ENCODE peak calls at places on chromosomes 11 and 22, in ten cellular contexts. H, I, B, L, D, U, P, M, K and A are unnamed samples.

GRCh38 chr22:42368379-42369249 is 63.6 kb downstream of the NFAM1 start:
- DNase-seq in B (peak), K (no peak), H (peak), L (no peak), D (no peak), P (no peak), U (peak), I (peak), M (no peak), A (peak)

GRCh38 chr11:72012897-72013721 is 14.4 kb downstream of the IL18BP start:
- DNase-seq in M (peak), P (no peak), L (peak), U (no peak), K (peak), I (no peak), D (peak), H (no peak), B (peak), A (no peak)

GRCh38 chr22:43262990-43263644 is 76.2 kb upstream of the TTLL12 start:
- DNase-seq in K (no peak), P (no peak), M (no peak), L (no peak), B (peak), U (no peak), D (peak), H (no peak), I (peak), A (peak)

GRCh38 chr11:75563978-75564552 is 2.0 kb downstream of the SERPINH1 start:
- DNase-seq in K (peak), H (peak), B (peak), L (no peak), U (peak), P (no peak), I (no peak), D (peak), M (no peak), A (peak)

GRCh38 chr22:17213976-17214375 is 5.3 kb downstream of the ADA2 start:
- DNase-seq in H (peak), M (peak), D (peak), K (peak), U (peak), B (no peak), I (peak), L (no peak), P (no peak), A (peak)

GRCh38 chr11:87120937-87121336 is 83.2 kb downstream of the TMEM135 start:
- DNase-seq in I (no peak), H (no peak), D (no peak), P (no peak), U (no peak), B (no peak), K (no peak), M (peak), L (no peak), A (no peak)

GRCh38 chr22:46754110-46754799 is 8.2 kb upstream of the TBC1D22A start:
- DNase-seq in K (peak), D (peak), P (peak), H (no peak), M (peak), I (no peak), B (peak), L (peak), U (no peak), A (no peak)

GRCh38 chr11:23765862-23766261 is 731.0 kb upstream of the LUZP2 start:
- DNase-seq in B (no peak), D (peak), U (no peak), M (peak), P (no peak), K (no peak), H (no peak), I (no peak), L (no peak), A (no peak)

GRCh38 chr11:72688929-72689328 is 14.7 kb upstream of the PDE2A start:
- DNase-seq in B (no peak), P (no peak), M (no peak), K (no peak), U (no peak), H (no peak), D (no peak), L (no peak), I (no peak), A (no peak)

GRCh38 chr22:33000342-33001280 is 57.6 kb downstream of the SYN3 start:
- DNase-seq in D (peak), P (peak), I (peak), M (peak), H (peak), K (peak), L (peak), B (peak), U (peak), A (peak)

GRCh38 chr11:97019305-97019704 is 629.5 kb downstream of the JRKL start:
- DNase-seq in M (no peak), H (no peak), L (no peak), K (no peak), P (no peak), B (no peak), U (no peak), I (no peak), D (no peak), A (no peak)

GRCh38 chr11:121091492-121092179 is 9.4 kb upstream of the TECTA start:
- DNase-seq in U (no peak), M (no peak), P (no peak), I (no peak), L (no peak), B (no peak), H (no peak), K (no peak), D (no peak), A (no peak)

GRCh38 chr11:5696210-5696609 is 6.6 kb downstream of the TRIM22 start:
- DNase-seq in U (no peak), H (no peak), D (no peak), K (no peak), L (no peak), B (no peak), I (no peak), M (no peak), P (no peak), A (no peak)

GRCh38 chr11:128610765-128611617 is 23.6 kb upstream of the ETS1 start:
- DNase-seq in M (no peak), U (no peak), P (no peak), B (no peak), H (no peak), I (peak), K (no peak), D (no peak), L (no peak), A (no peak)

GRCh38 chr11:126132319-126132718 is 69.7 kb upstream of the CDON start:
- DNase-seq in K (no peak), D (no peak), L (no peak), M (peak), H (no peak), I (no peak), U (no peak), B (no peak), P (no peak), A (no peak)

GRCh38 chr11:45725776-45726606 is 60.6 kb upstream of the CHST1 start:
- DNase-seq in L (no peak), D (no peak), I (no peak), K (no peak), H (no peak), M (no peak), P (no peak), U (no peak), B (peak), A (no peak)

GRCh38 chr11:46444305-46444704 is 52.7 kb upstream of the CHRM4 start:
- DNase-seq in B (no peak), P (no peak), D (no peak), M (no peak), I (no peak), K (no peak), H (no peak), U (no peak), L (no peak), A (no peak)

GRCh38 chr11:130588471-130588870 is 140.0 kb downstream of the ADAMTS15 start:
- DNase-seq in H (no peak), B (no peak), M (peak), K (no peak), L (no peak), D (no peak), U (no peak), P (no peak), I (no peak), A (no peak)

GRCh38 chr11:126282361-126282741 is 542 bp upstream of the TIRAP start:
- DNase-seq in H (peak), P (no peak), B (peak), K (peak), I (peak), U (peak), D (peak), M (peak), L (no peak), A (peak)

GRCh38 chr22:49807780-49808708 is 19.6 kb downstream of the BRD1 start:
- DNase-seq in H (no peak), L (no peak), D (no peak), U (no peak), I (no peak), K (no peak), B (no peak), P (no peak), M (no peak), A (no peak)

GRCh38 chr11:66126808-66127555 is 56.9 kb downstream of the PACS1 start:
- DNase-seq in D (peak), B (peak), U (no peak), I (peak), L (no peak), H (peak), K (peak), M (no peak), P (no peak), A (peak)

GRCh38 chr22:39317756-39318506 is 1.5 kb downstream of the RPL3 start:
- DNase-seq in L (no peak), B (no peak), I (no peak), P (no peak), D (peak), H (no peak), M (no peak), U (no peak), K (peak), A (no peak)

GRCh38 chr11:88183233-88183632 is 8.0 kb upstream of the RAB38 start:
- DNase-seq in B (no peak), H (no peak), I (no peak), P (no peak), M (no peak), L (no peak), K (no peak), D (no peak), U (no peak), A (no peak)

GRCh38 chr11:88181776-88182175 is 6.5 kb upstream of the RAB38 start:
- DNase-seq in M (peak), L (no peak), I (no peak), B (no peak), P (no peak), K (no peak), H (no peak), U (no peak), D (no peak), A (no peak)

GRCh38 chr11:88179141-88179540 is 3.9 kb upstream of the RAB38 start:
- DNase-seq in L (no peak), U (no peak), H (no peak), I (no peak), K (no peak), D (no peak), M (peak), B (no peak), P (no peak), A (no peak)

GRCh38 chr11:88178211-88178610 is 3.0 kb upstream of the RAB38 start:
- DNase-seq in L (no peak), I (no peak), B (no peak), D (no peak), P (no peak), H (no peak), M (no peak), U (no peak), K (no peak), A (no peak)

GRCh38 chr11:88179966-88180629 is 4.9 kb upstream of the RAB38 start:
- DNase-seq in I (no peak), B (no peak), L (no peak), P (no peak), H (no peak), U (no peak), K (no peak), M (peak), D (peak), A (no peak)
- TF ChIP-seq CTCF in I (no peak), B (no peak), L (no peak), P (no peak), H (no peak), U (no peak), K (no peak), M (peak), D (no peak), A (no peak)

GRCh38 chr11:68402355-68403031 is 58.1 kb upstream of the PPP6R3 start:
- DNase-seq in P (no peak), I (no peak), K (no peak), B (no peak), L (no peak), U (peak), M (peak), H (peak), D (no peak), A (no peak)
- TF ChIP-seq CTCF in P (no peak), I (no peak), K (no peak), B (no peak), L (no peak), U (peak), M (peak), H (peak), D (no peak), A (no peak)

GRCh38 chr11:63686912-63687311 is 5.6 kb downstream of the RTN3 start:
- DNase-seq in P (no peak), M (no peak), B (no peak), U (no peak), H (no peak), D (peak), L (no peak), K (no peak), I (no peak), A (no peak)

GRCh38 chr11:63680842-63681207 is 475 bp upstream of the RTN3 start:
- DNase-seq in B (peak), I (no peak), D (no peak), L (no peak), U (no peak), H (no peak), K (peak), M (no peak), P (no peak), A (no peak)

GRCh38 chr11:63683133-63683991 is 2.1 kb downstream of the RTN3 start:
- DNase-seq in L (no peak), M (peak), B (no peak), K (no peak), H (no peak), D (peak), U (no peak), P (no peak), I (no peak), A (no peak)

GRCh38 chr11:63682045-63682915 is 980 bp downstream of the RTN3 start:
- DNase-seq in I (no peak), U (peak), K (no peak), H (peak), B (peak), M (peak), P (peak), L (no peak), D (peak), A (peak)

GRCh38 chr11:63681208-63682044 is at the start of gene RTN3:
- DNase-seq in H (peak), U (peak), D (peak), B (peak), M (peak), L (peak), K (peak), I (peak), P (peak), A (peak)
- TF ChIP-seq CTCF in H (no peak), U (peak), D (no peak), B (no peak), M (no peak), L (peak), K (no peak), I (no peak), P (no peak), A (no peak)

GRCh38 chr11:8209208-8209807 is 40.5 kb upstream of the RIC3 start:
- DNase-seq in I (peak), L (no peak), U (no peak), B (no peak), M (peak), H (peak), P (no peak), K (no peak), D (no peak), A (no peak)
- TF ChIP-seq CTCF in I (peak), L (peak), U (peak), B (no peak), M (peak), H (peak), P (peak), K (peak), D (peak), A (no peak)

DNA sequence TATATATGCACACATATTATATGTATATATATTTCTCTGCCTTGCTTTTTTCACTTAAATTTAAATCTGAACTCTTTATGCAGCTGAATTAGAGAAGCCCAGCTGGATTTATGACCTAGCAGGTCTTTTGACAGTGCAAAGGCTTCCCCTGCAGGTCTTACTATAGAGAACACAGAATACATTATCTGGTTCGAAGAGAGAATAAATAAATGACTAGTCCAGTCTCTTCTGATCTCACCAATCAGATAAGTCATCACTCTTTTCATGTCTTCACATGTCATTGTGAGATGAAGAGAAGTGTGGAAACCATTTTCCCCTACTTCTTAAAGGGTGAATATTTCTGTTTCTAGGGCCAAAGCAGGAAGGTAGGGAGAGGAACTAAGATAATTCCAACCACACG is 58.2 kb downstream of the OR10A6 start:
- DNase-seq in I (no peak), B (no peak), U (no peak), P (no peak), K (no peak), H (no peak), M (no peak), D (no peak), L (no peak), A (no peak)
- TF ChIP-seq CTCF in I (no peak), B (no peak), U (no peak), P (no peak), K (no peak), H (no peak), M (no peak), D (no peak), L (no peak), A (no peak)

DNA sequence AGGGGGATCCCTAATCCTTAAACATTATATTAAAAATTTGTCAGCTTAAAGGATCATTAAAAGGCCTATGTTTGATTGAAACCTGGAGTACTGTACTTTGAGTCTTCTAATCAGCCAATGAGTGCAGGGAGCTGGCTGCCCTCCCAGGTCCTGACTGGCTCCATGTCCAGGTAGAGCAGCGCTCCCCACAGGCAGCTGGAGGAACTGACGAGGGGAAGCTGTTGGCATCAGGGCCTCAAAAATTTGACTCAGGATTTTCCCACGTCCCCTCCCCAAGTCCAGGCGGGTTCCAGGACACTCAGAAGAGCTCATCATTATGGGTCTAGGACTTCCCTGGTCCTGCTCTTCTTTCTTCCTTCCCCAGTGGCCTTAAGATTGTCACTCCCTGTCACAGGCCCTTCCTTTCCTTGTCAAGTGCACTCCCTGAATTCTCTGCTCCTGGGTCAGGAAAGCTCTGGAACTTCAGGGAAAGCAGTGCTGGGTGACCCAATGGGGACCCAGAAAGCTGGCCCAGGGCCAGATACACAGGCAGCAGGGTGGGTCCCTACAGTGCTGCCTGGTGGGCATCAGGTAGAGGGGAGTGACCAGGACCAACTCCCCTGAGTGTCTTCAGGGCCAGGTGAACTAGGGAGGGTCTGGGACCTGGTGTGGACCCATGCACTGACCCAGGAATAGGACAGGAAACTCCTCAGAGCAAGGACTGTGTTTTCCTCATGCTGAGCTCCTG is 65.5 kb downstream of the GGTLC2 start:
- DNase-seq in K (no peak), U (peak), M (peak), P (no peak), I (no peak), D (no peak), H (peak), L (no peak), B (no peak), A (peak)
- TF ChIP-seq CTCF in K (no peak), U (peak), M (peak), P (no peak), I (no peak), D (peak), H (peak), L (no peak), B (no peak), A (peak)

DNA sequence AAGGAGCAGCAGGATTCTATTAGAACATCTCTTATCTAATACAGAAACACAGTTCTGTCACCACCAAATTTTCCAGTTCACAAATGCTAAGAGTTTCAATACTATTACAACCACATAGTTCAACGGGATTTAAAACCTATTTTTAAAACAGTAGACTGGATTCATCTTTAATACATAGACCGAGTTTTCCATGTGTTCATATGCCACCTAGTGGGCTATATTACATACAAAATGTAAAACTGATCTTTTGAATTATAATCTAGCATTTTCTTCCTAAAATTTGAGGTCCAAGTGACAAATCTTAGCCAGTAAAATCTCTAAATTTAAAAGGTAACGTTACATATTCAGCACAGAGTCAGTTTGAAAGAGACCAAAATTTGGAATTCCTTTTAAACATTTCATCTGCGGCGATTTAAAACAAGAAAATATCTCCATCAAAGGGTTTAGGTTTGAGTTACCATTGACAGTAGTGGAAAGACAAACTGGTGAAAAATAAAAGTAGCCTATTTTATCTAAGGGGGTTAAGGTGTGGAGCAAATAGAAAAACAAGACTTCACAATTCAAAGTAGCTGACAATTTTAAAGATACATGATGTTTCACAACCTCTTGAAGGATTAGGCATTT is 269.3 kb upstream of the MPPED2 start:
- DNase-seq in H (no peak), P (no peak), M (peak), I (no peak), K (no peak), B (no peak), L (no peak), D (peak), U (no peak), A (no peak)
- TF ChIP-seq CTCF in H (peak), P (peak), M (peak), I (no peak), K (peak), B (no peak), L (peak), D (no peak), U (peak), A (peak)

GRCh38 chr11:2074266-2074825 is 64.8 kb downstream of the IGF2 start:
- DNase-seq in P (no peak), K (no peak), H (peak), L (no peak), I (no peak), M (no peak), B (no peak), U (peak), D (no peak), A (no peak)
- TF ChIP-seq CTCF in P (peak), K (no peak), H (peak), L (no peak), I (no peak), M (peak), B (no peak), U (peak), D (no peak), A (no peak)